ENCODE peak calls at places on chromosome 22, in eight cellular contexts. I is NCI-H146, Y is AG09309, R is IMR-90, Z is T follicular helper cell, K is NCI-H1436, M is NCI-H510A treated with DMSO at 0.1 percent for 48 hours, D is kidney tubule cell. E is an unnamed sample.

GRCh38 chr22:44472583-44472982 is 25.4 kb downstream of the RTL6 start:
- DNase-seq in I (no peak), Y (no peak), R (no peak), Z (no peak), K (no peak), M (no peak), D (no peak), E (no peak)

GRCh38 chr22:37498289-37498909 is 12.2 kb upstream of the MFNG start:
- DNase-seq in I (peak), Y (no peak), R (no peak), Z (peak), K (peak), M (no peak), D (peak), E (peak)

GRCh38 chr22:34390400-34390799 is 470.1 kb upstream of the LARGE1 start:
- DNase-seq in I (no peak), Y (no peak), R (no peak), Z (no peak), K (no peak), M (no peak), D (no peak), E (no peak)

GRCh38 chr22:39152024-39152510 is 413 bp downstream of the CBX7 start:
- DNase-seq in I (no peak), Y (no peak), R (no peak), Z (no peak), K (no peak), M (no peak), D (no peak), E (no peak)

GRCh38 chr22:37088108-37088605 is 21.4 kb downstream of the TMPRSS6 start:
- DNase-seq in I (no peak), Y (no peak), R (peak), Z (no peak), K (no peak), M (no peak), D (peak), E (no peak)

GRCh38 chr22:35749808-35750207 is 32.1 kb downstream of the APOL5 start:
- DNase-seq in I (no peak), Y (peak), R (no peak), Z (no peak), K (peak), M (no peak), D (peak), E (no peak)

GRCh38 chr22:24247564-24248344 is 2.9 kb upstream of the GGT5 start:
- DNase-seq in I (peak), Y (peak), R (peak), Z (peak), K (peak), M (peak), D (peak), E (peak)

GRCh38 chr22:39178206-39179111 is 26.0 kb upstream of the CBX7 start:
- DNase-seq in I (no peak), Y (no peak), R (peak), Z (no peak), K (no peak), M (no peak), D (no peak), E (no peak)

GRCh38 chr22:49657275-49657973 is 170.2 kb downstream of the BRD1 start:
- DNase-seq in I (peak), Y (no peak), R (no peak), Z (peak), K (no peak), M (no peak), D (no peak), E (peak)

GRCh38 chr22:30445438-30445936 is 19.9 kb downstream of the MTFP1 start:
- DNase-seq in I (no peak), Y (no peak), R (peak), Z (no peak), K (no peak), M (no peak), D (peak), E (no peak)

GRCh38 chr22:40862537-40862936 is 624 bp upstream of the DNAJB7 start:
- DNase-seq in I (no peak), Y (no peak), R (no peak), Z (no peak), K (no peak), M (no peak), D (no peak), E (no peak)

GRCh38 chr22:21068681-21069276 is 23.0 kb downstream of the LRRC74B start:
- DNase-seq in I (no peak), Y (no peak), R (no peak), Z (no peak), K (no peak), M (no peak), D (no peak), E (no peak)

GRCh38 chr22:29722151-29722550 is 2.3 kb downstream of the CABP7 start:
- DNase-seq in I (no peak), Y (no peak), R (no peak), Z (no peak), K (no peak), M (no peak), D (no peak), E (no peak)

GRCh38 chr22:48197189-48197690 is 1434.8 kb downstream of the TBC1D22A start:
- DNase-seq in I (no peak), Y (no peak), R (no peak), Z (no peak), K (no peak), M (no peak), D (no peak), E (no peak)

GRCh38 chr22:25176175-25176574 is 23.5 kb upstream of the CRYBB3 start:
- DNase-seq in I (no peak), Y (no peak), R (no peak), Z (no peak), K (no peak), M (no peak), D (no peak), E (no peak)

GRCh38 chr22:20783844-20784723 is 10.2 kb downstream of the SERPIND1 start:
- DNase-seq in I (peak), Y (no peak), R (peak), Z (peak), K (peak), M (peak), D (peak), E (peak)

GRCh38 chr22:43241138-43241597 is 54.2 kb upstream of the TTLL12 start:
- DNase-seq in I (no peak), Y (no peak), R (no peak), Z (no peak), K (no peak), M (no peak), D (no peak), E (no peak)

GRCh38 chr22:50276143-50276542 is 6.0 kb upstream of the MAPK11 start:
- DNase-seq in I (no peak), Y (no peak), R (peak), Z (no peak), K (no peak), M (no peak), D (peak), E (peak)

GRCh38 chr22:35314161-35314942 is 14.7 kb downstream of the TOM1 start:
- DNase-seq in I (no peak), Y (no peak), R (no peak), Z (no peak), K (no peak), M (peak), D (peak), E (no peak)

GRCh38 chr22:46830841-46831240 is 68.4 kb downstream of the TBC1D22A start:
- DNase-seq in I (no peak), Y (no peak), R (peak), Z (no peak), K (no peak), M (no peak), D (peak), E (no peak)

GRCh38 chr22:36913431-36914382 is at the start of gene CSF2RB:
- DNase-seq in I (no peak), Y (no peak), R (no peak), Z (no peak), K (no peak), M (no peak), D (no peak), E (peak)

E was measured in endothelial cell.